ENCODE peak calls at places on chromosome 2, in five cellular contexts. K is DMS153, Y is skeletal muscle cell, U is A673, A is non-pigmented ciliary epithelial cell. I is an unnamed sample.

GRCh38 chr2:28594029-28594368 is 98.1 kb downstream of the PLB1 start:
- DNase-seq in K (no peak), Y (no peak), U (no peak), A (no peak), I (no peak)

GRCh38 chr2:119205001-119205669 is 18.5 kb upstream of the STEAP3 start:
- DNase-seq in K (no peak), Y (no peak), U (no peak), A (no peak), I (no peak)

GRCh38 chr2:28636491-28636890 is 115.1 kb upstream of the PPP1CB start:
- DNase-seq in K (no peak), Y (no peak), U (no peak), A (no peak), I (no peak)

GRCh38 chr2:203534486-203535077 is 519 bp downstream of the RAPH1 start:
- DNase-seq in K (no peak), Y (no peak), U (peak; percentile 51), A (no peak), I (no peak)

GRCh38 chr2:198756166-198756565 is 701.6 kb downstream of the SATB2 start:
- DNase-seq in K (no peak), Y (no peak), U (peak; percentile 7), A (no peak), I (no peak)

GRCh38 chr2:177984739-177985138 is 87.8 kb downstream of the PDE11A start:
- DNase-seq in K (peak; percentile 27), Y (no peak), U (peak; percentile 45), A (no peak), I (no peak)

GRCh38 chr2:28276076-28276618 is 116.5 kb upstream of the FOSL2 start:
- DNase-seq in K (peak; percentile 27), Y (peak; percentile 95), U (peak; percentile 82), A (peak; percentile 97), I (peak; percentile 68)

GRCh38 chr2:218876562-218877219 is 4.0 kb upstream of the WNT10A start:
- DNase-seq in K (peak; percentile 45), Y (no peak), U (peak; percentile 82), A (no peak), I (peak; percentile 39)

GRCh38 chr2:26768759-26769500 is 4.8 kb downstream of the SLC35F6 start:
- DNase-seq in K (no peak), Y (no peak), U (no peak), A (no peak), I (no peak)

GRCh38 chr2:96156011-96156820 is 11.0 kb upstream of the DUSP2 start:
- DNase-seq in K (no peak), Y (no peak), U (no peak), A (no peak), I (no peak)

GRCh38 chr2:224111576-224111975 is 72.5 kb upstream of the SERPINE2 start:
- DNase-seq in K (no peak), Y (peak; percentile 31), U (no peak), A (no peak), I (no peak)

GRCh38 chr2:238970553-238971081 is 122.7 kb downstream of the TWIST2 start:
- DNase-seq in K (peak; percentile 3), Y (no peak), U (peak; percentile 33), A (no peak), I (no peak)

GRCh38 chr2:30686669-30687068 is 120.6 kb downstream of the CAPN13 start:
- DNase-seq in K (no peak), Y (no peak), U (no peak), A (no peak), I (no peak)

GRCh38 chr2:134518101-134518500 is 200.7 kb downstream of the TMEM163 start:
- DNase-seq in K (no peak), Y (no peak), U (no peak), A (no peak), I (no peak)

GRCh38 chr2:240820607-240821428 is 799 bp upstream of the KIF1A start:
- DNase-seq in K (peak; percentile 77), Y (no peak), U (peak; percentile 61), A (no peak), I (no peak)

GRCh38 chr2:32884346-32884745 is 62.4 kb upstream of the LTBP1 start:
- DNase-seq in K (no peak), Y (no peak), U (no peak), A (no peak), I (no peak)